ENCODE peak calls at places on chromosomes 7 and 10, in ten cellular contexts. O, G, I, X, S, H, F, J, C and W are unnamed samples.

GRCh38 chr7:158819571-158820203 is 9.6 kb downstream of the ESYT2 start:
- DNase-seq in S (no peak), I (no peak), O (no peak), C (no peak), J (no peak), F (no peak), X (no peak), H (no peak), G (no peak), W (peak)

GRCh38 chr10:99612167-99612831 is 7.9 kb downstream of the SLC25A28 start:
- DNase-seq in F (no peak), I (peak), X (no peak), H (no peak), C (no peak), J (no peak), S (peak), O (no peak), G (peak), W (peak)

GRCh38 chr7:129149546-129149945 is 5.0 kb downstream of the TSPAN33 start:
- DNase-seq in H (no peak), S (no peak), C (peak), O (no peak), X (no peak), I (no peak), F (no peak), G (no peak), J (no peak), W (no peak)

GRCh38 chr10:3780056-3780765 is 4.8 kb downstream of the KLF6 start:
- DNase-seq in J (no peak), H (no peak), G (peak), S (no peak), I (no peak), X (no peak), O (no peak), F (no peak), C (peak), W (peak)

GRCh38 chr10:49700997-49701396 is 21.5 kb downstream of the C10orf53 start:
- DNase-seq in X (no peak), O (no peak), C (no peak), J (no peak), S (no peak), F (no peak), G (no peak), H (no peak), I (no peak), W (no peak)

GRCh38 chr10:118874171-118874570 is 119.4 kb upstream of the CACUL1 start:
- DNase-seq in F (no peak), O (no peak), C (no peak), H (no peak), I (no peak), J (no peak), X (no peak), G (no peak), S (no peak), W (no peak)

GRCh38 chr7:139079861-139080260 is 29.7 kb downstream of the ZC3HAV1 start:
- DNase-seq in X (no peak), S (no peak), F (no peak), H (no peak), I (no peak), G (no peak), C (no peak), J (no peak), O (no peak), W (no peak)

GRCh38 chr7:111357691-111358090 is 204.6 kb downstream of the IMMP2L start:
- DNase-seq in S (no peak), O (no peak), J (no peak), F (no peak), X (no peak), I (no peak), G (peak), C (no peak), H (no peak), W (no peak)

GRCh38 chr7:22361795-22362194 is 4.8 kb upstream of the RAPGEF5 start:
- DNase-seq in F (no peak), J (no peak), C (no peak), O (no peak), S (no peak), X (no peak), I (no peak), H (no peak), G (peak), W (no peak)

GRCh38 chr7:79590571-79591274 is 137.3 kb upstream of the MAGI2 start:
- DNase-seq in H (no peak), I (no peak), J (no peak), X (no peak), F (no peak), S (no peak), C (no peak), G (no peak), O (no peak), W (no peak)

GRCh38 chr7:66379761-66380160 is 174.6 kb downstream of the TPST1 start:
- DNase-seq in X (no peak), I (no peak), F (no peak), S (no peak), H (no peak), O (no peak), J (no peak), C (no peak), G (peak), W (no peak)

GRCh38 chr7:153452661-153453060 is 599.5 kb upstream of the DPP6 start:
- DNase-seq in X (no peak), S (no peak), I (no peak), O (no peak), H (no peak), C (no peak), J (no peak), G (no peak), F (no peak), W (no peak)

GRCh38 chr10:6716521-6716920 is 136.4 kb upstream of the PRKCQ start:
- DNase-seq in H (no peak), G (peak), J (peak), F (no peak), C (no peak), S (no peak), I (no peak), X (no peak), O (no peak), W (no peak)

GRCh38 chr7:120856621-120857352 is 1.2 kb downstream of the TSPAN12 start:
- DNase-seq in J (peak), G (peak), C (peak), X (no peak), F (no peak), S (peak), O (peak), H (no peak), I (peak), W (peak)

GRCh38 chr7:8590791-8591190 is 157.4 kb downstream of the NXPH1 start:
- DNase-seq in S (no peak), C (no peak), J (no peak), X (no peak), I (no peak), O (no peak), F (no peak), H (no peak), G (no peak), W (no peak)

GRCh38 chr10:129888784-129889616 is 75.1 kb downstream of the EBF3 start:
- DNase-seq in H (no peak), O (peak), J (no peak), G (peak), C (peak), F (no peak), X (no peak), S (peak), I (peak), W (peak)

GRCh38 chr10:77836299-77836820 is 90.2 kb downstream of the DLG5 start:
- DNase-seq in F (peak), S (peak), H (no peak), G (peak), J (no peak), O (no peak), C (peak), I (no peak), X (peak), W (peak)

GRCh38 chr10:17001297-17001744 is 128.3 kb downstream of the CUBN start:
- DNase-seq in C (peak), S (no peak), O (no peak), X (no peak), I (no peak), J (no peak), G (no peak), F (no peak), H (no peak), W (peak)

GRCh38 chr10:34821587-34822585 is 6.8 kb upstream of the PARD3 start:
- DNase-seq in O (no peak), C (no peak), G (peak), H (no peak), S (no peak), J (no peak), I (no peak), F (no peak), X (no peak), W (no peak)

GRCh38 chr7:34655384-34655783 is 2.6 kb upstream of the NPSR1 start:
- DNase-seq in X (no peak), H (no peak), F (no peak), I (no peak), G (no peak), O (no peak), S (no peak), J (no peak), C (no peak), W (no peak)

GRCh38 chr10:133325761-133326463 is 10.8 kb downstream of the CALY start:
- DNase-seq in S (no peak), I (no peak), C (peak), X (no peak), G (no peak), J (no peak), H (no peak), F (no peak), O (no peak), W (no peak)

GRCh38 chr7:78563186-78563585 is 764.6 kb downstream of the PHTF2 start:
- DNase-seq in C (no peak), I (no peak), X (no peak), S (no peak), O (no peak), G (no peak), H (no peak), J (no peak), F (no peak), W (no peak)

GRCh38 chr7:66921918-66922486 is 977 bp downstream of the TMEM248 start:
- DNase-seq in O (no peak), H (no peak), S (no peak), I (no peak), F (peak), J (no peak), X (no peak), C (no peak), G (no peak), W (peak)

GRCh38 chr7:45881759-45882464 is 6.4 kb upstream of the IGFBP1 start:
- DNase-seq in J (no peak), F (no peak), G (peak), I (no peak), S (no peak), C (no peak), H (no peak), O (no peak), X (no peak), W (no peak)

GRCh38 chr7:44403775-44404174 is 78.4 kb upstream of the CAMK2B start:
- DNase-seq in C (peak), F (no peak), G (no peak), I (no peak), S (no peak), H (no peak), J (no peak), X (no peak), O (no peak), W (no peak)

GRCh38 chr7:87083865-87084519 is 24.5 kb upstream of the ELAPOR2 start:
- DNase-seq in O (no peak), J (no peak), I (no peak), C (no peak), F (no peak), S (no peak), G (peak), H (no peak), X (no peak), W (no peak)

DNA sequence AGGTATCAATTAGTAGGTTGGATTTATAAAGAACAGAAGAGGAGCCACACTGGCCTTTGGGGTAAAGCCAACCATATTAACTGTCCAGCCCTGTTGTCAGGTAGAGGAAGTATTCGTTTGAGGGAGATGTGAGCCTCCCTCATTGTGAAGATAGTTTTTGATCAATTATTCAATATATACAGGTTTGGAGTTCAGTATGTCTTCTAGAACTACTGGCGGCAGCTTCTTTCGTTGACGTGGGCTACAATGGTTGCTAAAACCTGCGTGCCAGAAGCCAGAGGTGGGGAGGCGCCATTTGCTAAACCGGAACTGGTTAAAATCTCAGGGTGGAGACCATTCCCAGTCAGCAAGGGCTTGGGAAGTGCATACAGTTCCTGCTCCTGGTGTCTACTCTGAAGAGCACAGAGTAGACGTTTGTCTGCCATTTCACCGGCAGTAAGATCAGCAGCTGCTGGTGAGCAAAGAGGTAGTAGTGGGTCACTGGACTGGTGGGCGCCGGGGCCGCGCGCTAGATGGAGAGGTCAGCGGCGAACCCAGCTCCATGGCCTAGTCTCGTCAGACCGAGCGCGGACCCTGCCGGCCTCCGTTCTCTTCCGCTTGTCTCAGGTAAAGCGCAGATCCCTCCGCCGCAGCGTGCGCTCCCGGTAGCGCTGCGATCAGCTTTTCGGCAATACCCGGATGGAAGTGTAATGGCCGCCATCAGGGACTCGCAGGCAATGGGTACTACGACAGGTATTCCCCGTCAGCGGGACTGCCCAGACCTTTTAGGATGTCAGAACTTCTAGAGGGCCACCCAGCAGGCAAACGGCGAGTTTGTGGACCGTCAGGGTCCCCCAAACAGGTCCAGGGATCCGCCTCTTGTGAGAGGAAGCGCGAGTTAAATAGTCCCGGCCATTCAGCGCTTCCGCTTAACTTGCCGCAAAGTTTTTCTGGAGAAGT is at the start of gene ZNF518A:
- DNase-seq in G (peak), C (peak), X (peak), J (peak), H (peak), I (peak), S (peak), F (peak), O (peak), W (peak)
- TF ChIP-seq POLR2A in G (peak), C (no peak), X (no peak), J (no peak), H (peak), I (peak), S (peak), F (peak), O (no peak), W (peak)

DNA sequence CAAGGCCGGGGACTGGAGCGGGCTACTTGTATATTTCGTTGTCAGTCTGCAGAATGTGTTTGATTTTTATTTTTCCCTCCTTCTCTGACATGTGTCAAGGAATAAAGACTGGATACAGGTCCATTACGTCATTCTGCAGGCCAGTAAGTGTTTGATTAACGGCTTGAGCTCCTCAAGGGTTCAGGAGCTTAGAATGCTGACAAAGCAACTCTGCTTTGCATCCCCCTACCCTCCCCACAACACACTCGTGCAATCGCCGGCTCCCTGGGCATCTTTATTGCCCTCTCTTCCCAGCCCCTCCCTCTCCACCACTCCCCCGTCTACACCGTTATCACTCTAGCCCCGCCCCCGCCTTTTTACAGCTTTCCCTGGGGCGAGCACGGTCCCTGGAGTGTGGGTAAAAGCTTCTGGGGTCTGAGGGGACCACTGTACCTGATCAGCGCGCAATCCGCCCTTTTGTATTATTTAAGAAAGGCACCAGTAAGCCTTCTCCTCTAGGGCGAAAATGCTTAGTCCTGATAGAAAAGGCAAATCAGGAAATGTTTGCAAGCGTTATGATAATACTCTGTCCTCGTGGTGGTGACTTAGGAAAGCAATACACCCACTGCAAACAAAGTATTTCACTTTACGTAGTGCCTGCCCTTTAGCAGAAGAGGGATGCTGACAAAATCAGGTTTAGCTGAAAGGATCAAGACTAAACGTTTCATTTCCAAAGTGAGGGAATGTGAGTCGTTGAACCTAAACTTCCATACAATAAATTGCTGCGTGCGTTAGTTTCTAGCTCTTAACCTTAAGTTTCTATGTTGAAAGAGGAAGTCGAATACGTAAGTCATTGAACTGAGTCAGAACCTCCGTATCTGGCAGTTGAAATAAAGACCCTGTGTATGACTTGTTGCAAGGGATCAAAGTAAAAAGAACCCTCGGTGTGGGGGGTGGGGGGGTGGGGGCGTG is 1.4 kb upstream of the CREB5 start:
- DNase-seq in H (no peak), C (peak), J (peak), X (peak), O (peak), F (peak), I (no peak), G (peak), S (no peak), W (no peak)
- TF ChIP-seq POLR2A in H (no peak), C (no peak), J (no peak), X (no peak), O (peak), F (no peak), I (no peak), G (peak), S (peak), W (no peak)

GRCh38 chr10:688287-688620 is 1.2 kb downstream of the DIP2C start:
- DNase-seq in J (no peak), X (no peak), C (no peak), H (no peak), O (no peak), F (no peak), G (no peak), S (no peak), I (no peak), W (no peak)

GRCh38 chr10:689433-690226 is at the start of gene DIP2C:
- DNase-seq in O (peak), S (no peak), C (peak), G (peak), F (no peak), J (peak), I (peak), H (no peak), X (peak), W (no peak)

GRCh38 chr10:691216-691615 is 1.7 kb upstream of the DIP2C start:
- DNase-seq in X (no peak), G (no peak), J (no peak), H (no peak), O (peak), I (no peak), F (no peak), S (no peak), C (no peak), W (no peak)

GRCh38 chr10:688621-689426 is 644 bp downstream of the DIP2C start:
- DNase-seq in F (no peak), I (peak), G (peak), C (no peak), X (no peak), O (peak), J (no peak), S (no peak), H (no peak), W (no peak)

DNA sequence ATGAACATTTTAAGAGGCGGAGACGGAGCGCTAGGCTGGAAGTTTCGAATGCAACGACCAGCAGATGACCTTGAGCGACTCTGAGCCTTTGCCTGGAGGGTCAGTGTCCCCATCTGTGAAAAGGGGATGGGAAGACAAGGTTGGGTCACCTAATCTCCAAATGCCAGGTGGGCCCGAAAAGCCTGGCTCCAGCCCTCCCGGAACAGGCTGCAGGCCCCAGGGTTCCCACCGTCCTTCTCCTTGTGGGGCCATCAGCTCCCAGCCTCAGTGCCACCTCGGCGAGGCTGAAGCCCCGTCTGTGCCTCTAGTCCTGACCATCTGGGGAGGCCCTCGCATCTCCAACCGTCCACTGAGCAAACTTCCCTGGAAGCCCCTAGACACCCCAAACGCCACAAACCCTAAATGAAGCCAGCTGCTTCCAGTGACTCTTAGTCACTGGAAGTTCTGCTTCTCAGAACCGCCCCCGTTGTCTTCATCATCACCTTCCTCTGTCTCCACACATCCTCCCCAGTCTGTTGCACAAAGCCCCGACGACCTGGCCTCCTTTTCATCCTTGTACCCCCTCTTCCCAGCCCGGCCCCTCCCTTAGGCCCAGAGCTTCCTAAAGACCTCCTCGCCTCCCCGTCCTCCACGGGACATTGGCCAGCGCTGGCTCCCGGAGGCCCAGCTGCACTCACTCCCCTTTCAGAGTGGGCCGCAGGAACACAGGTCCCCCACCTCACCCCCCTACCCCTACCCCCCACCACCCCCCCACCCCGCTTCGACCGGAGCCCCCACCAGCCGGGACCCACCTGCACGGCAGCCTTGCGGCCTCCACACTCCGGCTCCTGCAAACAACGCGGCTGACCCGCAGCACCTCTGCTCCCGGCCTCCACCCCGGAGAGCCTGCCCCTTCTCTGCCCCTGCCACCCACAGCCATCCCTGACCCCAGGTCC is 1.0 kb upstream of the DIP2C start:
- DNase-seq in I (no peak), G (peak), O (peak), C (no peak), X (no peak), H (no peak), F (no peak), S (no peak), J (no peak), W (no peak)
- TF ChIP-seq POLR2A in I (no peak), G (no peak), O (no peak), C (no peak), X (no peak), H (no peak), F (no peak), S (no peak), J (no peak), W (no peak)

GRCh38 chr10:104349623-104350142 is 4.0 kb upstream of the CFAP58 start:
- DNase-seq in G (peak), C (no peak), J (no peak), O (no peak), H (no peak), S (no peak), F (no peak), I (no peak), X (no peak), W (peak)

GRCh38 chr10:104350146-104350635 is 3.4 kb upstream of the CFAP58 start:
- DNase-seq in H (no peak), I (peak), X (no peak), G (peak), C (no peak), F (no peak), S (no peak), O (no peak), J (no peak), W (peak)

GRCh38 chr10:104351067-104351681 is 2.5 kb upstream of the CFAP58 start:
- DNase-seq in H (no peak), O (no peak), C (no peak), G (peak), I (no peak), X (no peak), F (no peak), J (no peak), S (no peak), W (peak)

GRCh38 chr10:104351919-104352318 is 1.7 kb upstream of the CFAP58 start:
- DNase-seq in F (no peak), C (no peak), I (no peak), J (no peak), O (no peak), G (no peak), S (no peak), X (no peak), H (no peak), W (no peak)

GRCh38 chr10:104353325-104354048 is at the start of gene CFAP58:
- DNase-seq in C (peak), I (peak), O (peak), G (peak), S (no peak), J (peak), H (peak), X (peak), F (peak), W (peak)
- TF ChIP-seq POLR2A in C (no peak), I (peak), O (no peak), G (no peak), S (no peak), J (no peak), H (peak), X (no peak), F (no peak), W (peak)